ENCODE peak calls at places on chromosomes 3 and 15, in ten cellular contexts. K is AG10803, B is ELR, V is sciatic nerve, J is cerebellar cortex, C is erythroblast, E is NCI-H187, M is Kasumi-1, H is RPMI8226, Z is GM20000. O is an unnamed sample.

GRCh38 chr3:20185364-20185732 is 658 bp downstream of the SGO1 start:
- DNase-seq in E (no peak), M (peak; percentile 29), V (no peak), H (peak; percentile 14), B (peak; percentile 43), C (peak; percentile 54), K (peak; percentile 1), J (no peak), Z (peak; percentile 10), O (peak; percentile 17)

GRCh38 chr3:153350420-153350819 is 188.4 kb downstream of the RAP2B start:
- DNase-seq in B (peak; percentile 82), J (no peak), E (no peak), H (no peak), Z (no peak), K (peak; percentile 85), V (no peak), C (no peak), M (no peak), O (peak; percentile 32)

GRCh38 chr15:77495806-77496589 is 75.3 kb downstream of the HMG20A start:
- DNase-seq in E (no peak), M (peak; percentile 10), K (peak; percentile 72), B (peak; percentile 54), V (no peak), Z (no peak), H (no peak), C (no peak), J (no peak), O (no peak)

GRCh38 chr15:44537728-44538240 is 837 bp downstream of the EIF3J start:
- DNase-seq in M (no peak), J (no peak), C (peak; percentile 57), K (peak; percentile 46), Z (peak; percentile 19), E (no peak), H (peak; percentile 34), B (peak; percentile 70), V (no peak), O (no peak)

GRCh38 chr3:47294392-47294791 is 11.6 kb downstream of the KLHL18 start:
- DNase-seq in B (no peak), C (no peak), J (no peak), M (no peak), K (no peak), H (no peak), V (no peak), Z (no peak), E (no peak), O (no peak)

GRCh38 chr3:42961633-42962032 is 17.5 kb upstream of the GASK1A start:
- DNase-seq in B (peak; percentile 64), C (peak; percentile 39), Z (no peak), V (no peak), E (peak; percentile 0), H (peak; percentile 41), M (peak; percentile 60), J (peak; percentile 93), K (peak; percentile 63), O (peak; percentile 67)

GRCh38 chr3:120198305-120198878 is 86.6 kb downstream of the GPR156 start:
- DNase-seq in J (peak; percentile 63), Z (no peak), K (peak; percentile 34), B (peak; percentile 74), E (no peak), C (peak; percentile 5), M (peak; percentile 22), H (peak; percentile 13), V (no peak), O (peak; percentile 38)

GRCh38 chr3:138544546-138544945 is 49.5 kb downstream of the CEP70 start:
- DNase-seq in V (no peak), B (no peak), M (no peak), J (no peak), Z (no peak), H (no peak), E (no peak), K (no peak), C (no peak), O (no peak)

O was measured in myocyte.